ENCODE peak calls at places on chromosomes 11 and 22, in six cellular contexts. S is A549, Z is osteoblast, H is amniotic stem cell, R is testis, C is MCF 10A. Y is an unnamed sample.

GRCh38 chr11:7444582-7444981 is 40.7 kb upstream of the OLFML1 start:
- DNase-seq in Z (no peak), R (no peak), H (no peak), S (no peak), C (no peak), Y (no peak)

GRCh38 chr22:46432164-46433068 is 96.9 kb downstream of the TRMU start:
- DNase-seq in R (no peak), Z (no peak), S (no peak), C (no peak), H (no peak), Y (no peak)

GRCh38 chr11:2519879-2520735 is 75.3 kb downstream of the KCNQ1 start:
- DNase-seq in R (peak), Z (peak), S (no peak), H (no peak), C (no peak), Y (no peak)

GRCh38 chr11:133928628-133929059 is 28.1 kb downstream of the IGSF9B start:
- DNase-seq in C (peak), R (no peak), S (no peak), H (no peak), Z (no peak), Y (no peak)

GRCh38 chr11:113529606-113530005 is 54.4 kb upstream of the DRD2 start:
- DNase-seq in Z (no peak), R (no peak), S (no peak), C (no peak), H (no peak), Y (no peak)

GRCh38 chr11:60720460-60720859 is 4.1 kb upstream of the MS4A18 start:
- DNase-seq in C (no peak), R (no peak), Z (no peak), H (no peak), S (no peak), Y (no peak)

GRCh38 chr22:19498154-19498865 is 18.6 kb downstream of the CDC45 start:
- DNase-seq in S (no peak), C (no peak), H (no peak), Z (peak), R (no peak), Y (no peak)

GRCh38 chr11:8604078-8604723 is 10.2 kb upstream of the STK33 start:
- DNase-seq in Z (peak), C (peak), H (peak), S (peak), R (peak), Y (no peak)

GRCh38 chr22:47161631-47162030 is 399.2 kb downstream of the TBC1D22A start:
- DNase-seq in H (no peak), S (no peak), C (no peak), Z (peak), R (no peak), Y (no peak)

GRCh38 chr11:133318221-133318620 is 214.1 kb downstream of the OPCML start:
- DNase-seq in C (no peak), Z (no peak), R (no peak), S (no peak), H (no peak), Y (no peak)

GRCh38 chr11:82698576-82699352 is 34.9 kb downstream of the FAM181B start:
- DNase-seq in R (no peak), S (no peak), H (no peak), Z (no peak), C (no peak), Y (no peak)

GRCh38 chr11:125257751-125258150 is 93.2 kb downstream of the PKNOX2 start:
- DNase-seq in H (no peak), S (no peak), R (no peak), Z (no peak), C (no peak), Y (no peak)

GRCh38 chr11:116851631-116852030 is 14.2 kb upstream of the APOA1 start:
- DNase-seq in S (no peak), H (no peak), C (no peak), Z (peak), R (no peak), Y (no peak)

GRCh38 chr22:47918276-47918928 is 1156.0 kb downstream of the TBC1D22A start:
- DNase-seq in C (no peak), S (no peak), Z (no peak), R (no peak), H (no peak), Y (no peak)

GRCh38 chr22:45554861-45555260 is 52.2 kb downstream of the FBLN1 start:
- DNase-seq in Z (no peak), S (no peak), R (no peak), H (no peak), C (no peak), Y (no peak)

GRCh38 chr11:890794-891600 is 19.6 kb downstream of the CHID1 start:
- DNase-seq in S (no peak), H (no peak), R (no peak), Z (no peak), C (no peak), Y (no peak)

GRCh38 chr11:127996825-127997224 is 590.5 kb downstream of the ETS1 start:
- DNase-seq in C (peak), H (no peak), S (no peak), R (no peak), Z (no peak), Y (no peak)

GRCh38 chr11:17519486-17519885 is 24.7 kb downstream of the USH1C start:
- DNase-seq in S (no peak), C (no peak), H (no peak), Z (no peak), R (no peak), Y (peak)

GRCh38 chr11:129884581-129884980 is 10.8 kb downstream of the NFRKB start:
- DNase-seq in C (no peak), H (no peak), R (no peak), Z (no peak), S (no peak), Y (no peak)

GRCh38 chr11:125170406-125171031 is 6.0 kb downstream of the PKNOX2 start:
- DNase-seq in Z (peak), C (no peak), S (no peak), R (peak), H (no peak), Y (no peak)

GRCh38 chr22:40666151-40666848 is 13.0 kb upstream of the MCHR1 start:
- DNase-seq in C (no peak), S (no peak), H (no peak), R (peak), Z (no peak), Y (peak)

GRCh38 chr11:119093951-119094815 is 7.5 kb downstream of the DPAGT1 start:
- DNase-seq in C (no peak), H (no peak), S (no peak), Z (peak), R (peak), Y (peak)

GRCh38 chr11:45390407-45390806 is 104.3 kb upstream of the SYT13 start:
- DNase-seq in S (no peak), R (no peak), C (no peak), H (no peak), Z (peak), Y (no peak)

GRCh38 chr11:75380245-75380644 is 19.1 kb upstream of the RPS3 start:
- DNase-seq in H (no peak), S (no peak), R (no peak), Z (no peak), C (no peak), Y (no peak)